ENCODE peak calls at places on chromosomes 4 and X, in nine cellular contexts. One of them, this sample, is unnamed.

GRCh38 chr4:1971456-1972200 is 37.1 kb downstream of the NELFA start:
- DNase-seq in fibroblast of lung: no peak
- DNase-seq in suprapubic skin: peak
- DNase-seq in heart left ventricle: no peak
- DNase-seq in ovary: no peak
- DNase-seq in CD8-positive, alpha-beta memory T cell: peak
- DNase-seq in aorta: peak
- DNase-seq in neural progenitor cell: no peak
- DNase-seq in transverse colon: no peak
- DNase-seq in this sample: no peak

GRCh38 chr4:55439023-55439422 is 43.3 kb downstream of the TMEM165 start:
- DNase-seq in fibroblast of lung: no peak
- DNase-seq in suprapubic skin: no peak
- DNase-seq in heart left ventricle: no peak
- DNase-seq in ovary: no peak
- DNase-seq in CD8-positive, alpha-beta memory T cell: no peak
- DNase-seq in aorta: no peak
- DNase-seq in neural progenitor cell: no peak
- DNase-seq in transverse colon: no peak
- DNase-seq in this sample: no peak

GRCh38 chr4:48058620-48059530 is 42.3 kb downstream of the NIPAL1 start:
- DNase-seq in fibroblast of lung: no peak
- DNase-seq in suprapubic skin: no peak
- DNase-seq in heart left ventricle: no peak
- DNase-seq in ovary: no peak
- DNase-seq in CD8-positive, alpha-beta memory T cell: no peak
- DNase-seq in aorta: no peak
- DNase-seq in neural progenitor cell: no peak
- DNase-seq in transverse colon: no peak
- DNase-seq in this sample: no peak

GRCh38 chr4:147103403-147103946 is 157.8 kb upstream of the TTC29 start:
- DNase-seq in fibroblast of lung: peak
- DNase-seq in suprapubic skin: peak
- DNase-seq in heart left ventricle: peak
- DNase-seq in ovary: no peak
- DNase-seq in CD8-positive, alpha-beta memory T cell: no peak
- DNase-seq in aorta: peak
- DNase-seq in neural progenitor cell: no peak
- DNase-seq in transverse colon: no peak
- DNase-seq in this sample: no peak

GRCh38 chr4:17719106-17719505 is 62.3 kb downstream of the FAM184B start:
- DNase-seq in fibroblast of lung: peak
- DNase-seq in suprapubic skin: no peak
- DNase-seq in heart left ventricle: no peak
- DNase-seq in ovary: no peak
- DNase-seq in CD8-positive, alpha-beta memory T cell: no peak
- DNase-seq in aorta: no peak
- DNase-seq in neural progenitor cell: no peak
- DNase-seq in transverse colon: no peak
- DNase-seq in this sample: no peak

GRCh38 chr4:7339751-7340552 is 94.8 kb downstream of the PSAPL1 start:
- DNase-seq in fibroblast of lung: no peak
- DNase-seq in suprapubic skin: no peak
- DNase-seq in heart left ventricle: no peak
- DNase-seq in ovary: no peak
- DNase-seq in CD8-positive, alpha-beta memory T cell: no peak
- DNase-seq in aorta: no peak
- DNase-seq in neural progenitor cell: no peak
- DNase-seq in transverse colon: no peak
- DNase-seq in this sample: no peak

GRCh38 chrX:40531056-40531826 is 49.5 kb upstream of the ATP6AP2 start:
- DNase-seq in fibroblast of lung: no peak
- DNase-seq in suprapubic skin: no peak
- DNase-seq in heart left ventricle: no peak
- DNase-seq in ovary: no peak
- DNase-seq in CD8-positive, alpha-beta memory T cell: no peak
- DNase-seq in aorta: no peak
- DNase-seq in neural progenitor cell: peak
- DNase-seq in transverse colon: no peak
- DNase-seq in this sample: no peak

GRCh38 chr4:135120190-135120589 is 918.6 kb upstream of the PABPC4L start:
- DNase-seq in fibroblast of lung: peak
- DNase-seq in suprapubic skin: no peak
- DNase-seq in heart left ventricle: no peak
- DNase-seq in ovary: no peak
- DNase-seq in CD8-positive, alpha-beta memory T cell: no peak
- DNase-seq in aorta: no peak
- DNase-seq in neural progenitor cell: no peak
- DNase-seq in transverse colon: no peak
- DNase-seq in this sample: no peak

GRCh38 chr4:127759893-127760292 is 22.2 kb upstream of the HSPA4L start:
- DNase-seq in fibroblast of lung: no peak
- DNase-seq in suprapubic skin: no peak
- DNase-seq in heart left ventricle: no peak
- DNase-seq in ovary: no peak
- DNase-seq in CD8-positive, alpha-beta memory T cell: no peak
- DNase-seq in aorta: no peak
- DNase-seq in neural progenitor cell: no peak
- DNase-seq in transverse colon: no peak
- DNase-seq in this sample: no peak

GRCh38 chr4:42172921-42173320 is 20.5 kb upstream of the BEND4 start:
- DNase-seq in fibroblast of lung: no peak
- DNase-seq in suprapubic skin: no peak
- DNase-seq in heart left ventricle: no peak
- DNase-seq in ovary: no peak
- DNase-seq in CD8-positive, alpha-beta memory T cell: no peak
- DNase-seq in aorta: no peak
- DNase-seq in neural progenitor cell: no peak
- DNase-seq in transverse colon: no peak
- DNase-seq in this sample: no peak

GRCh38 chrX:5236096-5236495 is 992.6 kb downstream of the NLGN4X start:
- DNase-seq in fibroblast of lung: no peak
- DNase-seq in suprapubic skin: no peak
- DNase-seq in heart left ventricle: no peak
- DNase-seq in ovary: no peak
- DNase-seq in CD8-positive, alpha-beta memory T cell: no peak
- DNase-seq in aorta: no peak
- DNase-seq in neural progenitor cell: peak
- DNase-seq in transverse colon: no peak
- DNase-seq in this sample: no peak

GRCh38 chr4:14987054-14987453 is 15.2 kb upstream of the CPEB2 start:
- DNase-seq in fibroblast of lung: no peak
- DNase-seq in suprapubic skin: no peak
- DNase-seq in heart left ventricle: no peak
- DNase-seq in ovary: no peak
- DNase-seq in CD8-positive, alpha-beta memory T cell: no peak
- DNase-seq in aorta: no peak
- DNase-seq in neural progenitor cell: no peak
- DNase-seq in transverse colon: no peak
- DNase-seq in this sample: no peak

GRCh38 chrX:37380920-37381319 is 31.8 kb downstream of the PRRG1 start:
- DNase-seq in fibroblast of lung: peak
- DNase-seq in suprapubic skin: no peak
- DNase-seq in heart left ventricle: no peak
- DNase-seq in ovary: no peak
- DNase-seq in CD8-positive, alpha-beta memory T cell: no peak
- DNase-seq in aorta: no peak
- DNase-seq in neural progenitor cell: no peak
- DNase-seq in transverse colon: no peak
- DNase-seq in this sample: no peak

GRCh38 chr4:530017-530781 is 31.2 kb downstream of the PIGG start:
- DNase-seq in fibroblast of lung: no peak
- DNase-seq in suprapubic skin: no peak
- DNase-seq in heart left ventricle: no peak
- DNase-seq in ovary: no peak
- DNase-seq in CD8-positive, alpha-beta memory T cell: no peak
- DNase-seq in aorta: no peak
- DNase-seq in neural progenitor cell: no peak
- DNase-seq in transverse colon: no peak
- DNase-seq in this sample: no peak

GRCh38 chr4:54879576-54879975 is 221.8 kb downstream of the KIT start:
- DNase-seq in fibroblast of lung: peak
- DNase-seq in suprapubic skin: no peak
- DNase-seq in heart left ventricle: no peak
- DNase-seq in ovary: no peak
- DNase-seq in CD8-positive, alpha-beta memory T cell: no peak
- DNase-seq in aorta: no peak
- DNase-seq in neural progenitor cell: no peak
- DNase-seq in transverse colon: no peak
- DNase-seq in this sample: no peak

GRCh38 chr4:58587856-58588255 is 1477.7 kb upstream of the IGFBP7 start:
- DNase-seq in fibroblast of lung: no peak
- DNase-seq in suprapubic skin: no peak
- DNase-seq in heart left ventricle: no peak
- DNase-seq in ovary: no peak
- DNase-seq in CD8-positive, alpha-beta memory T cell: no peak
- DNase-seq in aorta: no peak
- DNase-seq in neural progenitor cell: no peak
- DNase-seq in transverse colon: no peak
- DNase-seq in this sample: no peak

GRCh38 chr4:32318926-32319325 is 1598.8 kb downstream of the PCDH7 start:
- DNase-seq in fibroblast of lung: no peak
- DNase-seq in suprapubic skin: no peak
- DNase-seq in heart left ventricle: no peak
- DNase-seq in ovary: no peak
- DNase-seq in CD8-positive, alpha-beta memory T cell: no peak
- DNase-seq in aorta: no peak
- DNase-seq in neural progenitor cell: no peak
- DNase-seq in transverse colon: no peak
- DNase-seq in this sample: no peak

GRCh38 chrX:155745792-155746191 is 133.0 kb upstream of the TMLHE start:
- DNase-seq in fibroblast of lung: peak
- DNase-seq in suprapubic skin: no peak
- DNase-seq in heart left ventricle: peak
- DNase-seq in ovary: no peak
- DNase-seq in CD8-positive, alpha-beta memory T cell: no peak
- DNase-seq in aorta: peak
- DNase-seq in neural progenitor cell: no peak
- DNase-seq in transverse colon: peak
- DNase-seq in this sample: no peak

GRCh38 chrX:147916375-147916968 is 4.8 kb downstream of the FMR1 start:
- DNase-seq in fibroblast of lung: no peak
- DNase-seq in suprapubic skin: no peak
- DNase-seq in heart left ventricle: no peak
- DNase-seq in ovary: no peak
- DNase-seq in CD8-positive, alpha-beta memory T cell: no peak
- DNase-seq in aorta: no peak
- DNase-seq in neural progenitor cell: no peak
- DNase-seq in transverse colon: no peak
- DNase-seq in this sample: no peak

GRCh38 chrX:129876734-129877395 is 29.1 kb upstream of the UTP14A start:
- DNase-seq in fibroblast of lung: peak
- DNase-seq in suprapubic skin: no peak
- DNase-seq in heart left ventricle: no peak
- DNase-seq in ovary: no peak
- DNase-seq in CD8-positive, alpha-beta memory T cell: no peak
- DNase-seq in aorta: no peak
- DNase-seq in neural progenitor cell: no peak
- DNase-seq in transverse colon: no peak
- DNase-seq in this sample: no peak

GRCh38 chr4:150181536-150181935 is 103.3 kb downstream of the DCLK2 start:
- DNase-seq in fibroblast of lung: peak
- DNase-seq in suprapubic skin: no peak
- DNase-seq in heart left ventricle: no peak
- DNase-seq in ovary: no peak
- DNase-seq in CD8-positive, alpha-beta memory T cell: no peak
- DNase-seq in aorta: no peak
- DNase-seq in neural progenitor cell: peak
- DNase-seq in transverse colon: no peak
- DNase-seq in this sample: no peak

GRCh38 chrX:154437971-154438893 is 1.3 kb downstream of the GDI1 start:
- DNase-seq in fibroblast of lung: no peak
- DNase-seq in suprapubic skin: no peak
- DNase-seq in heart left ventricle: no peak
- DNase-seq in ovary: no peak
- DNase-seq in CD8-positive, alpha-beta memory T cell: no peak
- DNase-seq in aorta: no peak
- DNase-seq in neural progenitor cell: no peak
- DNase-seq in transverse colon: no peak
- DNase-seq in this sample: no peak
- H3K27ac ChIP-seq in fibroblast of lung: peak
- H3K27ac ChIP-seq in suprapubic skin: no peak
- H3K27ac ChIP-seq in heart left ventricle: peak
- H3K27ac ChIP-seq in ovary: no peak
- H3K27ac ChIP-seq in CD8-positive, alpha-beta memory T cell: peak
- H3K27ac ChIP-seq in aorta: no peak
- H3K27ac ChIP-seq in neural progenitor cell: no peak
- H3K27ac ChIP-seq in transverse colon: peak
- H3K27ac ChIP-seq in this sample: no peak

GRCh38 chr4:38099020-38099600 is 138.9 kb downstream of the PTTG2 start:
- DNase-seq in fibroblast of lung: no peak
- DNase-seq in suprapubic skin: no peak
- DNase-seq in heart left ventricle: no peak
- DNase-seq in ovary: no peak
- DNase-seq in CD8-positive, alpha-beta memory T cell: no peak
- DNase-seq in aorta: no peak
- DNase-seq in neural progenitor cell: no peak
- DNase-seq in transverse colon: no peak
- DNase-seq in this sample: no peak
- H3K27ac ChIP-seq in fibroblast of lung: no peak
- H3K27ac ChIP-seq in suprapubic skin: peak
- H3K27ac ChIP-seq in heart left ventricle: no peak
- H3K27ac ChIP-seq in ovary: peak
- H3K27ac ChIP-seq in CD8-positive, alpha-beta memory T cell: no peak
- H3K27ac ChIP-seq in aorta: no peak
- H3K27ac ChIP-seq in neural progenitor cell: no peak
- H3K27ac ChIP-seq in transverse colon: no peak
- H3K27ac ChIP-seq in this sample: no peak

DNA sequence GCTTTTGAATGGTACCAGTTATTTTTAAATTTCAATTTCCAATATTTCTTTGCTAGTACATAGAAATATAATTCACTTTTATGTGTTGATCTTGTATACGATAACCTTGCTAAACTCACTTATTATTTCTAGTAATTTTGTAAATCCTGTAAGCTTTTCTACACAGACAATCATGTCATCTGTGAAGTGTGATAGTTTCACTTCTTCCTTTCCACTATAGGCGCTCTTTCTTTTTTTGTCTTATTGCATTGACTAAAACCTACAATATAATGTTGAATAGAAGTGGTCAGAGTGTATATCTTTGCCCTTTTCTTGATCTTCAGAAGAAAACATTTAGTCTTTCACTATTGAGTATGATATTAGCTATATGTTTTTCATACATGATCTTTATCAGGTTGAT is 76.6 kb downstream of the ZNF182 start:
- DNase-seq in fibroblast of lung: no peak
- DNase-seq in suprapubic skin: no peak
- DNase-seq in heart left ventricle: no peak
- DNase-seq in ovary: no peak
- DNase-seq in CD8-positive, alpha-beta memory T cell: no peak
- DNase-seq in aorta: no peak
- DNase-seq in neural progenitor cell: no peak
- DNase-seq in transverse colon: no peak
- DNase-seq in this sample: no peak
- H3K27ac ChIP-seq in fibroblast of lung: no peak
- H3K27ac ChIP-seq in suprapubic skin: no peak
- H3K27ac ChIP-seq in heart left ventricle: no peak
- H3K27ac ChIP-seq in ovary: no peak
- H3K27ac ChIP-seq in CD8-positive, alpha-beta memory T cell: no peak
- H3K27ac ChIP-seq in aorta: no peak
- H3K27ac ChIP-seq in neural progenitor cell: no peak
- H3K27ac ChIP-seq in transverse colon: no peak
- H3K27ac ChIP-seq in this sample: no peak

GRCh38 chr4:175905939-175906338 is 93.9 kb upstream of the GPM6A start:
- DNase-seq in fibroblast of lung: no peak
- DNase-seq in suprapubic skin: no peak
- DNase-seq in heart left ventricle: no peak
- DNase-seq in ovary: no peak
- DNase-seq in CD8-positive, alpha-beta memory T cell: no peak
- DNase-seq in aorta: no peak
- DNase-seq in neural progenitor cell: no peak
- DNase-seq in transverse colon: no peak
- DNase-seq in this sample: no peak

GRCh38 chr4:175906397-175906796 is 94.3 kb upstream of the GPM6A start:
- DNase-seq in fibroblast of lung: no peak
- DNase-seq in suprapubic skin: no peak
- DNase-seq in heart left ventricle: no peak
- DNase-seq in ovary: no peak
- DNase-seq in CD8-positive, alpha-beta memory T cell: no peak
- DNase-seq in aorta: no peak
- DNase-seq in neural progenitor cell: no peak
- DNase-seq in transverse colon: no peak
- DNase-seq in this sample: no peak
- H3K27ac ChIP-seq in fibroblast of lung: no peak
- H3K27ac ChIP-seq in suprapubic skin: no peak
- H3K27ac ChIP-seq in heart left ventricle: no peak
- H3K27ac ChIP-seq in ovary: no peak
- H3K27ac ChIP-seq in CD8-positive, alpha-beta memory T cell: no peak
- H3K27ac ChIP-seq in aorta: no peak
- H3K27ac ChIP-seq in neural progenitor cell: no peak
- H3K27ac ChIP-seq in transverse colon: no peak
- H3K27ac ChIP-seq in this sample: no peak

This sample was measured in CD4-positive, alpha-beta T cell.